ENCODE peak calls at places on chromosomes 5 and 9, in six cellular contexts. One of them, this sample, is unnamed.

GRCh38 chr9:115194216-115194615 is 76.3 kb upstream of the TNC start:
- DNase-seq in pancreas: no peak
- DNase-seq in cardiac muscle cell: no peak
- DNase-seq in body of pancreas: no peak
- DNase-seq in upper lobe of left lung: no peak
- DNase-seq in A549: no peak
- DNase-seq in this sample: no peak

GRCh38 chr5:125550237-125550636 is 803.8 kb upstream of the ZNF608 start:
- DNase-seq in A549: no peak
- DNase-seq in upper lobe of left lung: no peak
- DNase-seq in pancreas: no peak
- DNase-seq in body of pancreas: no peak
- DNase-seq in cardiac muscle cell: peak
- DNase-seq in this sample: no peak

GRCh38 chr9:109815366-109815947 is 35.5 kb downstream of the PALM2AKAP2 start:
- DNase-seq in A549: no peak
- DNase-seq in pancreas: no peak
- DNase-seq in cardiac muscle cell: peak
- DNase-seq in body of pancreas: no peak
- DNase-seq in upper lobe of left lung: no peak
- DNase-seq in this sample: no peak

GRCh38 chr5:172634106-172634899 is 6.8 kb upstream of the NEURL1B start:
- DNase-seq in A549: no peak
- DNase-seq in cardiac muscle cell: no peak
- DNase-seq in pancreas: no peak
- DNase-seq in upper lobe of left lung: no peak
- DNase-seq in body of pancreas: no peak
- DNase-seq in this sample: no peak

GRCh38 chr9:132832171-132832570 is 45.9 kb downstream of the AK8 start:
- DNase-seq in upper lobe of left lung: no peak
- DNase-seq in A549: no peak
- DNase-seq in cardiac muscle cell: no peak
- DNase-seq in pancreas: no peak
- DNase-seq in body of pancreas: no peak
- DNase-seq in this sample: no peak

GRCh38 chr9:135076876-135077430 is 10.5 kb upstream of the OLFM1 start:
- DNase-seq in body of pancreas: no peak
- DNase-seq in upper lobe of left lung: peak
- DNase-seq in cardiac muscle cell: no peak
- DNase-seq in A549: no peak
- DNase-seq in pancreas: peak
- DNase-seq in this sample: no peak

GRCh38 chr9:104788251-104788650 is 24.3 kb downstream of the NIPSNAP3B start:
- DNase-seq in upper lobe of left lung: no peak
- DNase-seq in cardiac muscle cell: no peak
- DNase-seq in A549: no peak
- DNase-seq in body of pancreas: no peak
- DNase-seq in pancreas: no peak
- DNase-seq in this sample: no peak

GRCh38 chr5:149723374-149723773 is 6.7 kb upstream of the PPARGC1B start:
- DNase-seq in cardiac muscle cell: no peak
- DNase-seq in A549: no peak
- DNase-seq in upper lobe of left lung: no peak
- DNase-seq in body of pancreas: no peak
- DNase-seq in pancreas: no peak
- DNase-seq in this sample: no peak

GRCh38 chr9:70260606-70261005 is 1.8 kb downstream of the SMC5 start:
- DNase-seq in body of pancreas: no peak
- DNase-seq in cardiac muscle cell: no peak
- DNase-seq in pancreas: no peak
- DNase-seq in upper lobe of left lung: no peak
- DNase-seq in A549: no peak
- DNase-seq in this sample: no peak

GRCh38 chr9:96417610-96418073 is 528 bp downstream of the ZNF367 start:
- DNase-seq in A549: no peak
- DNase-seq in upper lobe of left lung: peak
- DNase-seq in cardiac muscle cell: no peak
- DNase-seq in body of pancreas: peak
- DNase-seq in pancreas: no peak
- DNase-seq in this sample: peak

GRCh38 chr9:69029535-69029934 is 6.0 kb upstream of the FXN start:
- DNase-seq in pancreas: no peak
- DNase-seq in body of pancreas: no peak
- DNase-seq in cardiac muscle cell: no peak
- DNase-seq in upper lobe of left lung: no peak
- DNase-seq in A549: no peak
- DNase-seq in this sample: no peak

GRCh38 chr5:177603631-177604030 is 3.7 kb downstream of the B4GALT7 start:
- DNase-seq in pancreas: no peak
- DNase-seq in body of pancreas: no peak
- DNase-seq in A549: no peak
- DNase-seq in cardiac muscle cell: no peak
- DNase-seq in upper lobe of left lung: no peak
- DNase-seq in this sample: no peak

GRCh38 chr5:139150359-139150999 is 47.7 kb downstream of the SIL1 start:
- DNase-seq in upper lobe of left lung: peak
- DNase-seq in pancreas: no peak
- DNase-seq in A549: no peak
- DNase-seq in body of pancreas: no peak
- DNase-seq in cardiac muscle cell: peak
- DNase-seq in this sample: no peak

GRCh38 chr5:135448071-135448704 is 1.0 kb upstream of the DCANP1 start:
- DNase-seq in A549: no peak
- DNase-seq in cardiac muscle cell: no peak
- DNase-seq in pancreas: no peak
- DNase-seq in upper lobe of left lung: no peak
- DNase-seq in body of pancreas: no peak
- DNase-seq in this sample: no peak

GRCh38 chr5:135465391-135466122 is 13.4 kb upstream of the TIFAB start:
- DNase-seq in A549: no peak
- DNase-seq in upper lobe of left lung: no peak
- DNase-seq in cardiac muscle cell: no peak
- DNase-seq in body of pancreas: no peak
- DNase-seq in pancreas: no peak
- DNase-seq in this sample: no peak

GRCh38 chr5:66658516-66658915 is 62.3 kb downstream of the MAST4 start:
- DNase-seq in A549: no peak
- DNase-seq in upper lobe of left lung: no peak
- DNase-seq in cardiac muscle cell: no peak
- DNase-seq in pancreas: no peak
- DNase-seq in body of pancreas: no peak
- DNase-seq in this sample: no peak

GRCh38 chr9:136926154-136926704 is 18.3 kb downstream of the FBXW5 start:
- DNase-seq in body of pancreas: no peak
- DNase-seq in pancreas: no peak
- DNase-seq in upper lobe of left lung: no peak
- DNase-seq in A549: no peak
- DNase-seq in cardiac muscle cell: no peak
- DNase-seq in this sample: no peak

GRCh38 chr5:151202381-151203139 is 21.3 kb downstream of the CCDC69 start:
- DNase-seq in pancreas: no peak
- DNase-seq in body of pancreas: no peak
- DNase-seq in A549: no peak
- DNase-seq in cardiac muscle cell: peak
- DNase-seq in upper lobe of left lung: peak
- DNase-seq in this sample: peak

GRCh38 chr9:133839822-133840329 is 101.7 kb upstream of the SARDH start:
- DNase-seq in cardiac muscle cell: peak
- DNase-seq in upper lobe of left lung: no peak
- DNase-seq in pancreas: no peak
- DNase-seq in body of pancreas: no peak
- DNase-seq in A549: no peak
- DNase-seq in this sample: peak

GRCh38 chr9:104944871-104945270 is 16.9 kb upstream of the ABCA1 start:
- DNase-seq in A549: no peak
- DNase-seq in pancreas: no peak
- DNase-seq in body of pancreas: no peak
- DNase-seq in upper lobe of left lung: no peak
- DNase-seq in cardiac muscle cell: no peak
- DNase-seq in this sample: no peak

GRCh38 chr5:12272389-12272788 is 368.1 kb upstream of the CTNND2 start:
- DNase-seq in cardiac muscle cell: no peak
- DNase-seq in upper lobe of left lung: no peak
- DNase-seq in body of pancreas: no peak
- DNase-seq in pancreas: no peak
- DNase-seq in A549: no peak
- DNase-seq in this sample: no peak

GRCh38 chr5:1852324-1852947 is 30.3 kb downstream of the IRX4 start:
- DNase-seq in body of pancreas: no peak
- DNase-seq in cardiac muscle cell: no peak
- DNase-seq in pancreas: no peak
- DNase-seq in A549: no peak
- DNase-seq in upper lobe of left lung: no peak
- DNase-seq in this sample: no peak
- H3K27ac ChIP-seq in body of pancreas: no peak
- H3K27ac ChIP-seq in cardiac muscle cell: peak
- H3K27ac ChIP-seq in pancreas: no peak
- H3K27ac ChIP-seq in A549: no peak
- H3K27ac ChIP-seq in upper lobe of left lung: no peak
- H3K27ac ChIP-seq in this sample: no peak

GRCh38 chr5:55232985-55233928 is at the start of gene CCNO:
- DNase-seq in body of pancreas: peak
- DNase-seq in cardiac muscle cell: peak
- DNase-seq in A549: peak
- DNase-seq in pancreas: peak
- DNase-seq in upper lobe of left lung: peak
- DNase-seq in this sample: peak

GRCh38 chr5:55232194-55232984 is 1.0 kb downstream of the CCNO start:
- DNase-seq in upper lobe of left lung: no peak
- DNase-seq in pancreas: peak
- DNase-seq in cardiac muscle cell: peak
- DNase-seq in body of pancreas: peak
- DNase-seq in A549: peak
- DNase-seq in this sample: peak

GRCh38 chr5:55230086-55230629 is 3.0 kb upstream of the MCIDAS start:
- DNase-seq in A549: no peak
- DNase-seq in body of pancreas: no peak
- DNase-seq in pancreas: no peak
- DNase-seq in upper lobe of left lung: no peak
- DNase-seq in cardiac muscle cell: no peak
- DNase-seq in this sample: no peak

GRCh38 chr5:55231029-55231475 is 2.4 kb downstream of the CCNO start:
- DNase-seq in A549: no peak
- DNase-seq in pancreas: no peak
- DNase-seq in cardiac muscle cell: no peak
- DNase-seq in upper lobe of left lung: no peak
- DNase-seq in body of pancreas: no peak
- DNase-seq in this sample: no peak

DNA sequence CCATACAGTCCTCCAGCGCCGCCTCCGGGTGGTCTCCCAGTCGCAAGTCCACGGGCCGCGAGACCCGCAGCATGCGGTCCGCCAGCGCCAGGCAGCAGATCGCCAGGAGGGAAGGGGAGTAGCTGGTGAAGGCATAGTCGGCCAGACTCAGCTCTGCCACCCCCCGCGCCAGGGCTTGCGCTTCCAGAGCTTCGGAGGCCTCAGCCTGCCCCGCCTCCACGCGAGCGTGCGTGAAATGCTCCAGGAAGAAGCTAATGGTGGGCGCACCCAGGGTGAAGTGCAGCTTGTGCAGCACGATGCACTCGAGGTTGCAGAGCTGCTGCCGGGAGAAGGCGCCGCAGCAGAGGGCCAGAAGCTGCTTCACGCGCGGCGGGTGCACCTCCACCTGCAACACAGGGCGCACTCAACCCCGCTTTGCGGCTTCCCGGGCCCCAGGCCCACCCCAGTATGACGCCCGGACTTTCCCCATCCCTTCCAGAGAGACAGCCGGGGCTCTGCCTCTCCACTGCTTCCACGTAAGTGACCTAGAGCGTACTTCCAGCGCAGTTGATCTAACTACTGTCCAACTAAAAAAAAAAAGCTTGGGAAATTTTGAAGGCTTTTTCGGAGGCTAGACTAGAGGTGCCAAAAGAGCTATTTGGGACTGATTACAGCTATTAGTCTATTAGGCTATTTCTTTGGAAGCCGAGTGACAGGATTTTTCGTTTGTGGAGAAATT is 1.8 kb downstream of the CCNO start:
- DNase-seq in cardiac muscle cell: peak
- DNase-seq in A549: no peak
- DNase-seq in pancreas: peak
- DNase-seq in upper lobe of left lung: no peak
- DNase-seq in body of pancreas: peak
- DNase-seq in this sample: no peak
- TF ChIP-seq CTCF in cardiac muscle cell: no peak
- TF ChIP-seq CTCF in A549: no peak
- TF ChIP-seq CTCF in pancreas: no peak
- TF ChIP-seq CTCF in upper lobe of left lung: peak
- TF ChIP-seq CTCF in body of pancreas: peak
- TF ChIP-seq CTCF in this sample: no peak

GRCh38 chr9:114004221-114004716 is 73.8 kb downstream of the AMBP start:
- DNase-seq in upper lobe of left lung: peak
- DNase-seq in A549: no peak
- DNase-seq in cardiac muscle cell: peak
- DNase-seq in pancreas: no peak
- DNase-seq in body of pancreas: peak
- DNase-seq in this sample: peak

GRCh38 chr9:114002271-114002985 is 75.7 kb downstream of the AMBP start:
- DNase-seq in cardiac muscle cell: no peak
- DNase-seq in body of pancreas: peak
- DNase-seq in pancreas: no peak
- DNase-seq in A549: no peak
- DNase-seq in upper lobe of left lung: peak
- DNase-seq in this sample: no peak

GRCh38 chr9:114001794-114002261 is 76.3 kb downstream of the AMBP start:
- DNase-seq in cardiac muscle cell: no peak
- DNase-seq in pancreas: no peak
- DNase-seq in body of pancreas: peak
- DNase-seq in A549: no peak
- DNase-seq in upper lobe of left lung: peak
- DNase-seq in this sample: no peak

GRCh38 chr9:114003756-114004155 is 74.3 kb downstream of the AMBP start:
- DNase-seq in cardiac muscle cell: peak
- DNase-seq in A549: no peak
- DNase-seq in upper lobe of left lung: peak
- DNase-seq in body of pancreas: no peak
- DNase-seq in pancreas: no peak
- DNase-seq in this sample: no peak

GRCh38 chr9:114002986-114003740 is 74.9 kb downstream of the AMBP start:
- DNase-seq in body of pancreas: peak
- DNase-seq in A549: no peak
- DNase-seq in upper lobe of left lung: no peak
- DNase-seq in pancreas: no peak
- DNase-seq in cardiac muscle cell: no peak
- DNase-seq in this sample: no peak
- H3K27ac ChIP-seq in body of pancreas: no peak
- H3K27ac ChIP-seq in A549: no peak
- H3K27ac ChIP-seq in upper lobe of left lung: peak
- H3K27ac ChIP-seq in pancreas: no peak
- H3K27ac ChIP-seq in cardiac muscle cell: peak
- H3K27ac ChIP-seq in this sample: no peak

DNA sequence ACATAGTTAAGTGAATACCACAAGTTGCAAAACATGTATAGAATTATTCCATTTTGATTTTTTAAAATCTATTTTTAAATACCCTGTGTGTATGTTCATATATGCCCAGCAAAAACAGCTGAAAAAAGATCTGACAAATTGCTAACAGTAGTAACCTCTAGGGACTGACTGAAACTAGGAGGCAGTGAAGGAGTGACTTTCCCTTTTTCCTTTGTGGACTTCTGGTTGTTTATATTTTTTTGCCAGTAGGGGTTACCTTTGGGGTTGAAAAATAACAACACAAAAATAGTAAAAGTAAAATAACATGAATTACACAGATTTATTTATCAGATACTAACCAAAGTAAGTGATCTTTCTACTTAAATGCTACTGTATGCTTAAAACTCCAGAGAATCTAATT is 2.9 kb downstream of the MEGF9 start:
- DNase-seq in A549: peak
- DNase-seq in pancreas: no peak
- DNase-seq in body of pancreas: no peak
- DNase-seq in cardiac muscle cell: no peak
- DNase-seq in upper lobe of left lung: no peak
- DNase-seq in this sample: no peak
- TF ChIP-seq CTCF in A549: no peak
- TF ChIP-seq CTCF in pancreas: no peak
- TF ChIP-seq CTCF in body of pancreas: no peak
- TF ChIP-seq CTCF in cardiac muscle cell: no peak
- TF ChIP-seq CTCF in upper lobe of left lung: no peak
- TF ChIP-seq CTCF in this sample: no peak